ENCODE peak calls at places on chromosomes 1 and 21, in ten cellular contexts. A is lower lobe of right lung; V is hypothalamus; Y is stimulated activated CD8-positive, alpha-beta memory T cell treated with anti-CD3 and anti-CD28 coated beads, Interleukin-2, amount 100 ng/mL, for 48 hours; Q is choroid plexus epithelial cell; G is cardiac fibroblast; O is right lobe of liver; F is posterior vena cava; T is anterior cingulate cortex; W is CD4-positive, alpha-beta T cell. B is an unnamed sample.

GRCh38 chr1:46133946-46134345 is 1.5 kb upstream of the PIK3R3 start:
- DNase-seq in O (no peak), V (no peak), Y (no peak), F (no peak), Q (no peak), A (no peak), W (no peak), G (no peak), T (no peak), B (no peak)

GRCh38 chr1:51679435-51679834 is 62.5 kb downstream of the OSBPL9 start:
- DNase-seq in F (no peak), W (no peak), O (no peak), V (no peak), A (no peak), Y (no peak), Q (peak), T (no peak), G (peak), B (no peak)

GRCh38 chr21:35904995-35905972 is 155.0 kb downstream of the SETD4 start:
- DNase-seq in T (no peak), A (no peak), F (peak), Y (no peak), W (no peak), O (no peak), Q (no peak), G (peak), V (no peak), B (no peak)

GRCh38 chr1:119582801-119583200 is 65.3 kb downstream of the ZNF697 start:
- DNase-seq in Y (no peak), V (peak), T (peak), W (no peak), G (peak), A (peak), F (no peak), Q (peak), O (peak), B (peak)

GRCh38 chr1:12165342-12165741 is 1.4 kb upstream of the TNFRSF1B start:
- DNase-seq in G (no peak), Q (no peak), W (no peak), A (no peak), F (no peak), Y (no peak), T (no peak), O (peak), V (no peak), B (no peak)

GRCh38 chr1:36096500-36097412 is 8.1 kb downstream of the ADPRS start:
- DNase-seq in Y (no peak), A (no peak), V (no peak), G (no peak), O (no peak), W (no peak), F (no peak), T (no peak), Q (no peak), B (peak)

GRCh38 chr1:246141306-246141705 is 365.8 kb downstream of the SMYD3 start:
- DNase-seq in Q (no peak), W (no peak), G (no peak), A (no peak), O (no peak), Y (no peak), V (no peak), F (no peak), T (no peak), B (no peak)

GRCh38 chr1:245345191-245345884 is 190.6 kb downstream of the KIF26B start:
- DNase-seq in O (no peak), T (no peak), Y (no peak), Q (no peak), A (no peak), F (no peak), W (no peak), G (no peak), V (no peak), B (no peak)

GRCh38 chr1:70319750-70320149 is 34.8 kb downstream of the ANKRD13C start:
- DNase-seq in G (peak), Y (no peak), F (no peak), O (no peak), W (no peak), Q (peak), A (no peak), T (no peak), V (no peak), B (no peak)

GRCh38 chr1:154186852-154187501 is 4.9 kb downstream of the TPM3 start:
- DNase-seq in Y (no peak), G (no peak), T (no peak), A (no peak), V (no peak), Q (no peak), F (no peak), W (no peak), O (no peak), B (no peak)

GRCh38 chr21:33286600-33287456 is 20.7 kb downstream of the IL10RB start:
- DNase-seq in G (peak), T (no peak), A (no peak), Y (no peak), V (no peak), O (no peak), F (no peak), W (no peak), Q (peak), B (no peak)

GRCh38 chr1:21341517-21342078 is 51.3 kb upstream of the ECE1 start:
- DNase-seq in Y (no peak), V (no peak), O (no peak), F (no peak), G (no peak), T (no peak), Q (no peak), W (no peak), A (no peak), B (no peak)

GRCh38 chr1:31605908-31606427 is 11.5 kb upstream of the HCRTR1 start:
- DNase-seq in W (no peak), G (peak), T (no peak), Q (peak), Y (no peak), V (no peak), F (peak), A (no peak), O (no peak), B (no peak)

GRCh38 chr1:220045356-220046051 is 801 bp downstream of the EPRS1 start:
- DNase-seq in W (no peak), O (no peak), F (no peak), T (no peak), Q (no peak), Y (peak), G (peak), V (no peak), A (no peak), B (peak)

GRCh38 chr1:73516458-73516857 is 681.5 kb downstream of the LRRIQ3 start:
- DNase-seq in W (no peak), A (no peak), O (no peak), Q (no peak), Y (no peak), F (no peak), V (no peak), T (no peak), G (no peak), B (no peak)

GRCh38 chr21:44415073-44416025 is 40.0 kb upstream of the LRRC3 start:
- DNase-seq in G (no peak), A (no peak), F (no peak), V (no peak), O (peak), Y (no peak), W (no peak), Q (no peak), T (no peak), B (no peak)

GRCh38 chr21:35149698-35150097 is 100.6 kb upstream of the RUNX1 start:
- DNase-seq in W (no peak), A (no peak), Q (peak), F (no peak), T (no peak), V (no peak), O (no peak), Y (no peak), G (peak), B (no peak)

GRCh38 chr21:38917045-38917774 is 111.5 kb downstream of the ETS2 start:
- DNase-seq in G (no peak), Y (no peak), A (no peak), T (no peak), W (no peak), O (no peak), F (no peak), V (no peak), Q (no peak), B (no peak)

GRCh38 chr1:198326915-198327314 is 170.1 kb downstream of the NEK7 start:
- DNase-seq in Y (no peak), A (no peak), Q (peak), V (no peak), F (no peak), W (no peak), G (no peak), O (no peak), T (no peak), B (no peak)